ENCODE peak calls at places on chromosome 22, in four cellular contexts. Q is RWPE1; P is stimulated activated CD4-positive, alpha-beta T cell treated with anti-CD3 and anti-CD28 coated beads, Interleukin-1b, Interleukin-23, amount 100 ng/mL, for 1 hour; I is NCI-H1092 treated with DMSO at 0.1 percent for 48 hours. J is an unnamed sample.

GRCh38 chr22:41382098-41382578 is 396 bp downstream of the TEF start:
- DNase-seq in Q (peak), P (peak), I (no peak), J (peak)

GRCh38 chr22:29269230-29269604 is 1.1 kb downstream of the EWSR1 start:
- DNase-seq in Q (no peak), P (no peak), I (no peak), J (no peak)

GRCh38 chr22:28440517-28441366 is 238.9 kb downstream of the TTC28 start:
- DNase-seq in Q (no peak), P (no peak), I (no peak), J (no peak)

GRCh38 chr22:27867114-27867957 is 51.7 kb downstream of the PITPNB start:
- DNase-seq in Q (no peak), P (no peak), I (no peak), J (no peak)

GRCh38 chr22:27113211-27114030 is 456.0 kb downstream of the MIAT start:
- DNase-seq in Q (peak), P (no peak), I (no peak), J (no peak)

GRCh38 chr22:33579448-33580093 is 340.7 kb downstream of the LARGE1 start:
- DNase-seq in Q (peak), P (no peak), I (peak), J (no peak)

GRCh38 chr22:38973289-38974169 is 8.6 kb upstream of the APOBEC3B start:
- DNase-seq in Q (peak), P (peak), I (no peak), J (peak)

GRCh38 chr22:32985899-32986772 is 72.0 kb downstream of the SYN3 start:
- DNase-seq in Q (peak), P (peak), I (peak), J (no peak)

GRCh38 chr22:40220316-40221054 is 42.8 kb downstream of the TNRC6B start:
- DNase-seq in Q (peak), P (no peak), I (no peak), J (no peak)

GRCh38 chr22:48677621-48678020 is 1150.1 kb downstream of the BRD1 start:
- DNase-seq in Q (no peak), P (no peak), I (no peak), J (no peak)

GRCh38 chr22:40668611-40669390 is 10.5 kb upstream of the MCHR1 start:
- DNase-seq in Q (peak), P (no peak), I (no peak), J (no peak)